ENCODE peak calls at places on chromosomes 11 and 22, in five cellular contexts. Y is sigmoid colon, J is T1000, V is foreskin fibroblast, P is iris pigment epithelial cell. D is an unnamed sample.

GRCh38 chr11:94595061-94595460 is 27.9 kb downstream of the PIWIL4 start:
- DNase-seq in P (no peak), J (no peak), V (no peak), Y (no peak), D (no peak)

GRCh38 chr22:23984430-23984829 is 4.5 kb downstream of the GSTT2 start:
- DNase-seq in V (peak), Y (no peak), J (no peak), P (peak), D (no peak)

GRCh38 chr11:106463796-106464201 is 386.3 kb downstream of the AASDHPPT start:
- DNase-seq in Y (no peak), V (no peak), J (no peak), P (peak), D (peak)

GRCh38 chr11:70467196-70468085 is 69.1 kb downstream of the CTTN start:
- DNase-seq in J (peak), P (peak), Y (no peak), V (peak), D (peak)

GRCh38 chr11:63762662-63763505 is 5.7 kb downstream of the ZFTA start:
- DNase-seq in J (no peak), V (no peak), P (no peak), Y (peak), D (peak)

GRCh38 chr11:112249871-112250590 is 10.6 kb downstream of the PLET1 start:
- DNase-seq in V (no peak), Y (no peak), P (no peak), J (no peak), D (no peak)

GRCh38 chr22:27045103-27045940 is 387.9 kb downstream of the MIAT start:
- DNase-seq in Y (no peak), V (peak), J (no peak), P (peak), D (peak)

GRCh38 chr11:95231881-95232605 is 1.0 kb upstream of the SESN3 start:
- DNase-seq in J (no peak), P (peak), V (peak), Y (peak), D (no peak)

GRCh38 chr11:69882270-69882608 is 63.0 kb upstream of the FGF3 start:
- DNase-seq in V (no peak), P (no peak), J (no peak), Y (no peak), D (no peak)

GRCh38 chr11:1010006-1010405 is 26.5 kb downstream of the MUC6 start:
- DNase-seq in V (no peak), Y (no peak), P (no peak), J (no peak), D (no peak)

GRCh38 chr11:22898036-22898435 is 37.8 kb upstream of the CCDC179 start:
- DNase-seq in P (no peak), V (no peak), Y (no peak), J (no peak), D (no peak)

GRCh38 chr11:116793476-116794096 is 1.9 kb upstream of the APOA5 start:
- DNase-seq in Y (no peak), V (no peak), P (no peak), J (no peak), D (peak)

D was measured in PC-3.